ENCODE peak calls at places on chromosomes 1 and 21, in five cellular contexts. One of them, this sample, is unnamed.
A peak's percentile ranks its signal among the peaks of the same experiment; 100 is the strongest.

GRCh38 chr1:245538671-245539070 is 383.9 kb downstream of the KIF26B start:
- DNase-seq in progenitor cell of endocrine pancreas: no peak
- DNase-seq in hepatocyte: no peak
- DNase-seq in HCT116: no peak
- DNase-seq in A549: no peak
- DNase-seq in this sample: peak; percentile 62

GRCh38 chr1:32705516-32705915 is 2.9 kb upstream of the SYNC start:
- DNase-seq in progenitor cell of endocrine pancreas: no peak
- DNase-seq in hepatocyte: no peak
- DNase-seq in HCT116: no peak
- DNase-seq in A549: no peak
- DNase-seq in this sample: no peak

GRCh38 chr21:42057861-42058437 is 13.2 kb upstream of the UMODL1 start:
- DNase-seq in progenitor cell of endocrine pancreas: no peak
- DNase-seq in hepatocyte: no peak
- DNase-seq in HCT116: no peak
- DNase-seq in A549: no peak
- DNase-seq in this sample: no peak

GRCh38 chr1:243325305-243325890 is 69.6 kb downstream of the SDCCAG8 start:
- DNase-seq in progenitor cell of endocrine pancreas: no peak
- DNase-seq in hepatocyte: peak; percentile 66
- DNase-seq in HCT116: peak; percentile 38
- DNase-seq in A549: peak; percentile 34
- DNase-seq in this sample: peak; percentile 82

GRCh38 chr1:69649383-69649782 is 81.7 kb downstream of the LRRC7 start:
- DNase-seq in progenitor cell of endocrine pancreas: no peak
- DNase-seq in hepatocyte: no peak
- DNase-seq in HCT116: no peak
- DNase-seq in A549: no peak
- DNase-seq in this sample: no peak

GRCh38 chr21:14382486-14382834 is 486 bp downstream of the HSPA13 start:
- DNase-seq in progenitor cell of endocrine pancreas: no peak
- DNase-seq in hepatocyte: peak; percentile 55
- DNase-seq in HCT116: no peak
- DNase-seq in A549: no peak
- DNase-seq in this sample: peak; percentile 43

GRCh38 chr1:160779662-160780397 is 16.1 kb upstream of the LY9 start:
- DNase-seq in progenitor cell of endocrine pancreas: no peak
- DNase-seq in hepatocyte: peak; percentile 27
- DNase-seq in HCT116: peak; percentile 72
- DNase-seq in A549: peak; percentile 50
- DNase-seq in this sample: peak; percentile 48

GRCh38 chr1:101276818-101277217 is 40.0 kb downstream of the S1PR1 start:
- DNase-seq in progenitor cell of endocrine pancreas: no peak
- DNase-seq in hepatocyte: no peak
- DNase-seq in HCT116: no peak
- DNase-seq in A549: no peak
- DNase-seq in this sample: no peak

GRCh38 chr21:46153259-46154154 is 1.9 kb downstream of the FTCD start:
- DNase-seq in progenitor cell of endocrine pancreas: peak; percentile 71
- DNase-seq in hepatocyte: peak; percentile 82
- DNase-seq in HCT116: no peak
- DNase-seq in A549: peak; percentile 43
- DNase-seq in this sample: peak; percentile 11

GRCh38 chr1:207748737-207749528 is 2.9 kb upstream of the CD46 start:
- DNase-seq in progenitor cell of endocrine pancreas: no peak
- DNase-seq in hepatocyte: no peak
- DNase-seq in HCT116: peak; percentile 28
- DNase-seq in A549: no peak
- DNase-seq in this sample: no peak

GRCh38 chr1:223363057-223363855 is 720 bp downstream of the SUSD4 start:
- DNase-seq in progenitor cell of endocrine pancreas: peak; percentile 24
- DNase-seq in hepatocyte: peak; percentile 28
- DNase-seq in HCT116: no peak
- DNase-seq in A549: peak; percentile 13
- DNase-seq in this sample: no peak

GRCh38 chr1:6350416-6351088 is 43.0 kb downstream of the ACOT7 start:
- DNase-seq in progenitor cell of endocrine pancreas: no peak
- DNase-seq in hepatocyte: no peak
- DNase-seq in HCT116: no peak
- DNase-seq in A549: no peak
- DNase-seq in this sample: peak; percentile 83

GRCh38 chr1:86758570-86758969 is 54.2 kb downstream of the SH3GLB1 start:
- DNase-seq in progenitor cell of endocrine pancreas: no peak
- DNase-seq in hepatocyte: peak; percentile 25
- DNase-seq in HCT116: no peak
- DNase-seq in A549: no peak
- DNase-seq in this sample: peak; percentile 24

GRCh38 chr1:234114648-234115307 is 210.3 kb downstream of the SLC35F3 start:
- DNase-seq in progenitor cell of endocrine pancreas: no peak
- DNase-seq in hepatocyte: peak; percentile 70
- DNase-seq in HCT116: peak; percentile 21
- DNase-seq in A549: peak; percentile 52
- DNase-seq in this sample: peak; percentile 84

DNA sequence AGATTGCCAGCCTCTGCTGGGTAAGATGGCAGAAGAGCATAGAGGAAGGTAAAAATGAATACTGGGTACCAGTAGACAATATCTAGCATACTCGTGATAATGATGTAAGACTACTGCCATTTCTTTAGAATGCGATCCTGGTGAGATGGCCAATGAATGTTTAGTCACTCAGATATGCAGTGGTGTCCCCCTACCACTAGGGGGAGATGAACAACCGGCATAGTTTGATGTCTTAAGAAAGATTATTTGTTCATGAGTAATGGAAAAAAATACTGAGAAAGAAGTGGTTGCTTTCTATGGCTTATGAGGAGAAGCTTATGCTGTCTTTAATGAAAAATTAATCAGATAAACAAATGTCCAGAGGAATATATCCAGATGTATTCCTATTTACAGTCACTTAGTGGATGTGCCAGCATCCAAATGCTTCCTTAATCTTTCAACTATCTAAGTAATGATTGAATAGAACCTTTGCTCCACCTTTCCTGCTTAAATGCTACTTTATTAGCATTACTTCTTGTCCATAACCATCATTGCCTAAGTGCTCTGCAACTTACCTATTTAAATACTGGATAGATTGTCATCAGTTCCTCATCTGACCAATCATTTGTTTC is 256.6 kb downstream of the ST6GALNAC3 start:
- DNase-seq in progenitor cell of endocrine pancreas: peak; percentile 14
- DNase-seq in hepatocyte: peak; percentile 72
- DNase-seq in HCT116: peak; percentile 63
- DNase-seq in A549: peak; percentile 5
- DNase-seq in this sample: peak; percentile 78
- TF ChIP-seq CTCF in progenitor cell of endocrine pancreas: peak; percentile 94
- TF ChIP-seq CTCF in hepatocyte: peak; percentile 87
- TF ChIP-seq CTCF in HCT116: peak; percentile 97
- TF ChIP-seq CTCF in A549: peak; percentile 52
- TF ChIP-seq CTCF in this sample: peak; percentile 90

GRCh38 chr1:109618614-109619404 is 607 bp downstream of the GNAT2 start:
- DNase-seq in progenitor cell of endocrine pancreas: no peak
- DNase-seq in hepatocyte: no peak
- DNase-seq in HCT116: no peak
- DNase-seq in A549: no peak
- DNase-seq in this sample: no peak

GRCh38 chr1:109615879-109616278 is 3.5 kb downstream of the GNAT2 start:
- DNase-seq in progenitor cell of endocrine pancreas: no peak
- DNase-seq in hepatocyte: no peak
- DNase-seq in HCT116: no peak
- DNase-seq in A549: no peak
- DNase-seq in this sample: no peak

GRCh38 chr1:109619405-109619654 is at the start of gene GNAT2:
- DNase-seq in progenitor cell of endocrine pancreas: no peak
- DNase-seq in hepatocyte: no peak
- DNase-seq in HCT116: no peak
- DNase-seq in A549: no peak
- DNase-seq in this sample: no peak

GRCh38 chr1:109619655-109620395 is at the start of gene AMPD2:
- DNase-seq in progenitor cell of endocrine pancreas: peak; percentile 44
- DNase-seq in hepatocyte: peak; percentile 90
- DNase-seq in HCT116: peak; percentile 37
- DNase-seq in A549: peak; percentile 71
- DNase-seq in this sample: peak; percentile 79

GRCh38 chr1:109617291-109617801 is 2.1 kb downstream of the GNAT2 start:
- DNase-seq in progenitor cell of endocrine pancreas: no peak
- DNase-seq in hepatocyte: peak; percentile 63
- DNase-seq in HCT116: peak; percentile 44
- DNase-seq in A549: no peak
- DNase-seq in this sample: peak; percentile 90
- TF ChIP-seq CTCF in progenitor cell of endocrine pancreas: no peak
- TF ChIP-seq CTCF in hepatocyte: no peak
- TF ChIP-seq CTCF in HCT116: no peak
- TF ChIP-seq CTCF in A549: no peak
- TF ChIP-seq CTCF in this sample: no peak

GRCh38 chr1:230090194-230090711 is 23.2 kb downstream of the GALNT2 start:
- DNase-seq in progenitor cell of endocrine pancreas: no peak
- DNase-seq in hepatocyte: peak; percentile 16
- DNase-seq in HCT116: no peak
- DNase-seq in A549: peak; percentile 53
- DNase-seq in this sample: peak; percentile 84

GRCh38 chr1:230087722-230088115 is 20.7 kb downstream of the GALNT2 start:
- DNase-seq in progenitor cell of endocrine pancreas: no peak
- DNase-seq in hepatocyte: no peak
- DNase-seq in HCT116: no peak
- DNase-seq in A549: no peak
- DNase-seq in this sample: no peak

GRCh38 chr1:230094746-230095145 is 27.7 kb downstream of the GALNT2 start:
- DNase-seq in progenitor cell of endocrine pancreas: no peak
- DNase-seq in hepatocyte: no peak
- DNase-seq in HCT116: no peak
- DNase-seq in A549: no peak
- DNase-seq in this sample: no peak

GRCh38 chr1:230095938-230096337 is 28.9 kb downstream of the GALNT2 start:
- DNase-seq in progenitor cell of endocrine pancreas: no peak
- DNase-seq in hepatocyte: no peak
- DNase-seq in HCT116: no peak
- DNase-seq in A549: no peak
- DNase-seq in this sample: no peak

GRCh38 chr1:230091473-230092231 is 24.6 kb downstream of the GALNT2 start:
- DNase-seq in progenitor cell of endocrine pancreas: no peak
- DNase-seq in hepatocyte: no peak
- DNase-seq in HCT116: no peak
- DNase-seq in A549: no peak
- DNase-seq in this sample: peak; percentile 46
- TF ChIP-seq CTCF in progenitor cell of endocrine pancreas: no peak
- TF ChIP-seq CTCF in hepatocyte: no peak
- TF ChIP-seq CTCF in HCT116: no peak
- TF ChIP-seq CTCF in A549: no peak
- TF ChIP-seq CTCF in this sample: peak; percentile 35

DNA sequence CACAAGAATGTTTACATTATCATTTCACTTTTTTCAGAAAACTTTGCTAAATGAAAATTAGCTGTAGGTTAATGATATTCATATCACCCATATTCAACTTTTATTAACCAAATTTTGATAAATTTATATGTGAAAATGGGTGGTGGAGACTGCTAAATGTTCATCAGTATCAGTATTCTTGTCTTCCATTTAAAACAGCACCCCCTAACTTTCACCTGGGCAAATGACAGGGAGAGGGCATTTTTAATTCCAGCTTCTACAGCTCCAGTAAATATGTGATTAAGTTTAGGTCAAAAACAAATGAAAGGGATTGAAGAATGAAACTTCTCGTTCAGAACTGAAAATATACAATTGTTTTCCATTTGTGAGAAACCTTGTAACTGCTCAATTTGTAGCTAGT is 722.2 kb downstream of the KCNT2 start:
- DNase-seq in progenitor cell of endocrine pancreas: no peak
- DNase-seq in hepatocyte: no peak
- DNase-seq in HCT116: peak; percentile 3
- DNase-seq in A549: no peak
- DNase-seq in this sample: no peak
- TF ChIP-seq CTCF in progenitor cell of endocrine pancreas: peak; percentile 27
- TF ChIP-seq CTCF in hepatocyte: no peak
- TF ChIP-seq CTCF in HCT116: peak; percentile 68
- TF ChIP-seq CTCF in A549: peak; percentile 7
- TF ChIP-seq CTCF in this sample: no peak

This sample was measured in MCF 10A.